ENCODE peak calls at places on chromosome 18, in six cellular contexts. P, W, R, G, Y and I are unnamed samples.

GRCh38 chr18:66795011-66795410 is 191.1 kb upstream of the CDH19 start:
- DNase-seq in P (peak; percentile 0), W (no peak), R (no peak), G (peak; percentile 20), Y (peak; percentile 56), I (peak; percentile 26)

GRCh38 chr18:63869374-63869773 is 18.1 kb upstream of the SERPINB2 start:
- DNase-seq in P (peak; percentile 81), W (peak; percentile 70), R (no peak), G (peak; percentile 77), Y (peak; percentile 88), I (no peak)

GRCh38 chr18:56431551-56431950 is 206.8 kb downstream of the TXNL1 start:
- DNase-seq in P (no peak), W (no peak), R (no peak), G (no peak), Y (peak; percentile 82), I (peak; percentile 6)

GRCh38 chr18:23452728-23453656 is at the start of gene RIOK3:
- DNase-seq in P (peak; percentile 94), W (peak; percentile 96), R (peak; percentile 99), G (peak; percentile 94), Y (peak; percentile 87), I (peak; percentile 78)

GRCh38 chr18:23234619-23235018 is 99.3 kb downstream of the CABLES1 start:
- DNase-seq in P (no peak), W (no peak), R (no peak), G (no peak), Y (no peak), I (no peak)

GRCh38 chr18:12336887-12337286 is 28.8 kb downstream of the TUBB6 start:
- DNase-seq in P (peak; percentile 66), W (no peak), R (no peak), G (no peak), Y (peak; percentile 86), I (no peak)

GRCh38 chr18:33826151-33826550 is 248.1 kb downstream of the ASXL3 start:
- DNase-seq in P (no peak), W (no peak), R (no peak), G (no peak), Y (no peak), I (no peak)

GRCh38 chr18:5668087-5668715 is 124.4 kb upstream of the EPB41L3 start:
- DNase-seq in P (no peak), W (no peak), R (no peak), G (no peak), Y (no peak), I (no peak)

GRCh38 chr18:52716926-52717325 is 376.9 kb downstream of the DCC start:
- DNase-seq in P (peak; percentile 8), W (peak; percentile 6), R (no peak), G (peak; percentile 3), Y (peak; percentile 14), I (peak; percentile 38)

GRCh38 chr18:9696112-9696511 is 12.0 kb upstream of the RAB31 start:
- DNase-seq in P (no peak), W (peak; percentile 51), R (no peak), G (no peak), Y (no peak), I (no peak)

GRCh38 chr18:58829263-58829662 is 35.4 kb upstream of the ZNF532 start:
- DNase-seq in P (no peak), W (peak; percentile 25), R (no peak), G (peak; percentile 23), Y (no peak), I (no peak)

GRCh38 chr18:36158261-36158867 is 28.7 kb downstream of the ELP2 start:
- DNase-seq in P (peak; percentile 69), W (peak; percentile 59), R (no peak), G (peak; percentile 69), Y (no peak), I (peak; percentile 26)

GRCh38 chr18:3891245-3891644 is 441.3 kb downstream of the TGIF1 start:
- DNase-seq in P (no peak), W (no peak), R (no peak), G (no peak), Y (no peak), I (no peak)

GRCh38 chr18:48931680-48932461 is 18.9 kb downstream of the SMAD7 start:
- DNase-seq in P (no peak), W (no peak), R (peak; percentile 62), G (peak; percentile 16), Y (no peak), I (no peak)
- H3K4me3 ChIP-seq in P (no peak overlapping the region), W (no peak overlapping the region), R (peak overlapping the region; percentile 16), G (no peak overlapping the region), Y (no peak overlapping the region), I (no peak overlapping the region)

GRCh38 chr18:79792988-79793355 is 4.8 kb upstream of the KCNG2 start:
- DNase-seq in P (no peak), W (no peak), R (no peak), G (no peak), Y (no peak), I (no peak)
- H3K4me3 ChIP-seq in P (no peak overlapping the region), W (no peak overlapping the region), R (no peak overlapping the region), G (no peak overlapping the region), Y (no peak overlapping the region), I (no peak overlapping the region)

GRCh38 chr18:45837283-45838070 is 12.0 kb downstream of the SIGLEC15 start:
- DNase-seq in P (no peak), W (peak; percentile 62), R (no peak), G (peak; percentile 66), Y (peak; percentile 44), I (no peak)
- H3K4me3 ChIP-seq in P (peak overlapping the region; percentile 17), W (peak overlapping the region; percentile 28), R (peak overlapping the region; percentile 34), G (peak overlapping the region; percentile 7), Y (peak overlapping the region; percentile 25), I (no peak overlapping the region)

GRCh38 chr18:74928194-74928968 is 280.6 kb downstream of the PTGR3 start:
- DNase-seq in P (no peak), W (no peak), R (no peak), G (no peak), Y (no peak), I (no peak)
- H3K4me3 ChIP-seq in P (no peak overlapping the region), W (no peak overlapping the region), R (no peak overlapping the region), G (no peak overlapping the region), Y (no peak overlapping the region), I (no peak overlapping the region)

DNA sequence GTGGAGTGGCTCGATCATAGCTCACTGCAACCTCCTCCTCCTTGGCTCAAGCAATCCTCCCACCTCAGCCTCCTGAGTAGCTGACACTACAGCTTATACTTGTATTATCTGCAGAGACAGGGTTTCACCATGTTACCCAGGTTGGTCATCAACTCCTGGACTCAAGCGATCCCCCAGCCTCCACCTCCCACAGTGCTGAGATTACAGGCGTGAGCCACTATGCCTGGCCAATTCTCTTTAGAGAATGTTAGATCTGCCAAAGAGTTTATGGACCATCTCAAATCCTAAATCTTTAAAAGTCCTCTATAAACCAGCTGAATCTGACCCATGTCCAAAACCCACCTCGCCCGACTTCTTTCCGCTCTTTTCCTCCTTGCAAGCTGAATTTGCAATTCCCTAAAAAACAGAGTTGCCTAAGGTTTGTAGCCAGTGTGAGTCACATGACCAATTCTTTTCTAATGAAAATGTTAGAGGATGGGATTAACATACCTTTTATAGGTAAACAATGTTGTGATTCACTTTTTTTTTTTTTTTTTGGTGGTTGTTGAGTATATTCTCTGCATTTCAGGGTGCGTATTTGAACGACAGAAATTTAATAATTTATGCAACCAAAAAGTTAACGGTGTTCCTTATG is 2.4 kb upstream of the PMAIP1 start:
- DNase-seq in P (no peak), W (no peak), R (no peak), G (no peak), Y (no peak), I (no peak)
- H3K4me3 ChIP-seq in P (no peak overlapping the region), W (no peak overlapping the region), R (no peak overlapping the region), G (no peak overlapping the region), Y (no peak overlapping the region), I (no peak overlapping the region)